ENCODE peak calls at places on chromosome 7, in five cellular contexts. One of them, this sample, is unnamed.

GRCh38 chr7:1749864-1750466 is 79.9 kb downstream of the ELFN1 start:
- DNase-seq in activated CD8-positive, alpha-beta memory T cell treated with anti-CD3 and anti-CD28 coated beads for 48 hours: no peak
- DNase-seq in iPS-NIHi11: peak
- DNase-seq in anterior cingulate cortex: no peak
- DNase-seq in CD4-positive, alpha-beta memory T cell: no peak
- DNase-seq in this sample: no peak

GRCh38 chr7:82605247-82605864 is 161.8 kb upstream of the CACNA2D1 start:
- DNase-seq in activated CD8-positive, alpha-beta memory T cell treated with anti-CD3 and anti-CD28 coated beads for 48 hours: no peak
- DNase-seq in iPS-NIHi11: peak
- DNase-seq in anterior cingulate cortex: no peak
- DNase-seq in CD4-positive, alpha-beta memory T cell: no peak
- DNase-seq in this sample: peak

GRCh38 chr7:49346200-49346899 is 422.0 kb downstream of the CDC14C start:
- DNase-seq in activated CD8-positive, alpha-beta memory T cell treated with anti-CD3 and anti-CD28 coated beads for 48 hours: no peak
- DNase-seq in iPS-NIHi11: no peak
- DNase-seq in anterior cingulate cortex: no peak
- DNase-seq in CD4-positive, alpha-beta memory T cell: no peak
- DNase-seq in this sample: no peak

GRCh38 chr7:64494912-64495461 is 67.9 kb downstream of the ZNF680 start:
- DNase-seq in activated CD8-positive, alpha-beta memory T cell treated with anti-CD3 and anti-CD28 coated beads for 48 hours: no peak
- DNase-seq in iPS-NIHi11: peak
- DNase-seq in anterior cingulate cortex: no peak
- DNase-seq in CD4-positive, alpha-beta memory T cell: no peak
- DNase-seq in this sample: no peak

GRCh38 chr7:4700577-4701235 is 18.6 kb downstream of the FOXK1 start:
- DNase-seq in activated CD8-positive, alpha-beta memory T cell treated with anti-CD3 and anti-CD28 coated beads for 48 hours: no peak
- DNase-seq in iPS-NIHi11: no peak
- DNase-seq in anterior cingulate cortex: no peak
- DNase-seq in CD4-positive, alpha-beta memory T cell: no peak
- DNase-seq in this sample: no peak

GRCh38 chr7:126001344-126001743 is 1071.7 kb upstream of the POT1 start:
- DNase-seq in activated CD8-positive, alpha-beta memory T cell treated with anti-CD3 and anti-CD28 coated beads for 48 hours: no peak
- DNase-seq in iPS-NIHi11: no peak
- DNase-seq in anterior cingulate cortex: no peak
- DNase-seq in CD4-positive, alpha-beta memory T cell: no peak
- DNase-seq in this sample: no peak

GRCh38 chr7:101782886-101783285 is 34.5 kb upstream of the CUX1 start:
- DNase-seq in activated CD8-positive, alpha-beta memory T cell treated with anti-CD3 and anti-CD28 coated beads for 48 hours: no peak
- DNase-seq in iPS-NIHi11: no peak
- DNase-seq in anterior cingulate cortex: no peak
- DNase-seq in CD4-positive, alpha-beta memory T cell: no peak
- DNase-seq in this sample: no peak

GRCh38 chr7:115965241-115965640 is 65.3 kb downstream of the TFEC start:
- DNase-seq in activated CD8-positive, alpha-beta memory T cell treated with anti-CD3 and anti-CD28 coated beads for 48 hours: no peak
- DNase-seq in iPS-NIHi11: no peak
- DNase-seq in anterior cingulate cortex: no peak
- DNase-seq in CD4-positive, alpha-beta memory T cell: no peak
- DNase-seq in this sample: no peak

GRCh38 chr7:44045226-44046014 is 918 bp downstream of the DBNL start:
- DNase-seq in activated CD8-positive, alpha-beta memory T cell treated with anti-CD3 and anti-CD28 coated beads for 48 hours: no peak
- DNase-seq in iPS-NIHi11: no peak
- DNase-seq in anterior cingulate cortex: no peak
- DNase-seq in CD4-positive, alpha-beta memory T cell: no peak
- DNase-seq in this sample: no peak

GRCh38 chr7:6159524-6160011 is 112.9 kb downstream of the CYTH3 start:
- DNase-seq in activated CD8-positive, alpha-beta memory T cell treated with anti-CD3 and anti-CD28 coated beads for 48 hours: no peak
- DNase-seq in iPS-NIHi11: no peak
- DNase-seq in anterior cingulate cortex: no peak
- DNase-seq in CD4-positive, alpha-beta memory T cell: no peak
- DNase-seq in this sample: no peak

GRCh38 chr7:26061340-26062239 is 90.4 kb upstream of the NFE2L3 start:
- DNase-seq in activated CD8-positive, alpha-beta memory T cell treated with anti-CD3 and anti-CD28 coated beads for 48 hours: peak
- DNase-seq in iPS-NIHi11: peak
- DNase-seq in anterior cingulate cortex: no peak
- DNase-seq in CD4-positive, alpha-beta memory T cell: peak
- DNase-seq in this sample: peak

GRCh38 chr7:137508437-137509175 is 165.1 kb upstream of the PTN start:
- DNase-seq in activated CD8-positive, alpha-beta memory T cell treated with anti-CD3 and anti-CD28 coated beads for 48 hours: no peak
- DNase-seq in iPS-NIHi11: no peak
- DNase-seq in anterior cingulate cortex: no peak
- DNase-seq in CD4-positive, alpha-beta memory T cell: no peak
- DNase-seq in this sample: no peak